ENCODE peak calls at places on chromosomes 7 and 10, in six cellular contexts. One of them, this sample, is unnamed.

GRCh38 chr10:80177781-80178636 is 27.3 kb downstream of the ANXA11 start:
- DNase-seq in activated effector memory CD4-positive, alpha-beta T cell treated with Interleukin-2 at 50 U/mL for 16 hours: no peak
- DNase-seq in Right ventricle myocardium superior: no peak
- DNase-seq in KBM-7: no peak
- DNase-seq in coronary artery: no peak
- DNase-seq in M059J: peak; percentile 24
- DNase-seq in this sample: no peak

GRCh38 chr7:36119005-36119711 is 33.9 kb upstream of the EEPD1 start:
- DNase-seq in KBM-7: peak; percentile 90
- DNase-seq in coronary artery: no peak
- DNase-seq in activated effector memory CD4-positive, alpha-beta T cell treated with Interleukin-2 at 50 U/mL for 16 hours: no peak
- DNase-seq in Right ventricle myocardium superior: no peak
- DNase-seq in M059J: peak; percentile 90
- DNase-seq in this sample: no peak

GRCh38 chr7:30974605-30975256 is 11.0 kb downstream of the GHRHR start:
- DNase-seq in M059J: peak; percentile 65
- DNase-seq in KBM-7: peak; percentile 28
- DNase-seq in coronary artery: peak; percentile 73
- DNase-seq in activated effector memory CD4-positive, alpha-beta T cell treated with Interleukin-2 at 50 U/mL for 16 hours: no peak
- DNase-seq in Right ventricle myocardium superior: peak; percentile 60
- DNase-seq in this sample: peak; percentile 73

GRCh38 chr10:106722524-106722923 is 442.0 kb downstream of the SORCS1 start:
- DNase-seq in KBM-7: no peak
- DNase-seq in Right ventricle myocardium superior: no peak
- DNase-seq in coronary artery: no peak
- DNase-seq in activated effector memory CD4-positive, alpha-beta T cell treated with Interleukin-2 at 50 U/mL for 16 hours: no peak
- DNase-seq in M059J: no peak
- DNase-seq in this sample: no peak

GRCh38 chr10:43683451-43684197 is 34.9 kb upstream of the ZNF32 start:
- DNase-seq in activated effector memory CD4-positive, alpha-beta T cell treated with Interleukin-2 at 50 U/mL for 16 hours: no peak
- DNase-seq in coronary artery: no peak
- DNase-seq in KBM-7: peak; percentile 45
- DNase-seq in Right ventricle myocardium superior: no peak
- DNase-seq in M059J: peak; percentile 31
- DNase-seq in this sample: peak; percentile 26

GRCh38 chr10:128325788-128326187 is 199.6 kb upstream of the MKI67 start:
- DNase-seq in coronary artery: no peak
- DNase-seq in activated effector memory CD4-positive, alpha-beta T cell treated with Interleukin-2 at 50 U/mL for 16 hours: no peak
- DNase-seq in KBM-7: no peak
- DNase-seq in Right ventricle myocardium superior: no peak
- DNase-seq in M059J: no peak
- DNase-seq in this sample: no peak

GRCh38 chr7:22672892-22673637 is 53.9 kb upstream of the IL6 start:
- DNase-seq in Right ventricle myocardium superior: no peak
- DNase-seq in coronary artery: no peak
- DNase-seq in activated effector memory CD4-positive, alpha-beta T cell treated with Interleukin-2 at 50 U/mL for 16 hours: no peak
- DNase-seq in M059J: peak; percentile 81
- DNase-seq in KBM-7: no peak
- DNase-seq in this sample: no peak

GRCh38 chr10:110151871-110152270 is 55.5 kb upstream of the MXI1 start:
- DNase-seq in activated effector memory CD4-positive, alpha-beta T cell treated with Interleukin-2 at 50 U/mL for 16 hours: no peak
- DNase-seq in M059J: no peak
- DNase-seq in KBM-7: no peak
- DNase-seq in Right ventricle myocardium superior: no peak
- DNase-seq in coronary artery: no peak
- DNase-seq in this sample: peak; percentile 29

GRCh38 chr7:106012935-106013439 is 49.9 kb downstream of the CDHR3 start:
- DNase-seq in activated effector memory CD4-positive, alpha-beta T cell treated with Interleukin-2 at 50 U/mL for 16 hours: no peak
- DNase-seq in coronary artery: no peak
- DNase-seq in Right ventricle myocardium superior: no peak
- DNase-seq in KBM-7: no peak
- DNase-seq in M059J: peak; percentile 95
- DNase-seq in this sample: no peak

GRCh38 chr10:5447071-5447470 is 34.7 kb downstream of the NET1 start:
- DNase-seq in M059J: no peak
- DNase-seq in activated effector memory CD4-positive, alpha-beta T cell treated with Interleukin-2 at 50 U/mL for 16 hours: no peak
- DNase-seq in Right ventricle myocardium superior: no peak
- DNase-seq in coronary artery: no peak
- DNase-seq in KBM-7: peak; percentile 33
- DNase-seq in this sample: no peak

GRCh38 chr7:150322833-150323681 is at the start of the genes ACTR3C and LRRC61:
- DNase-seq in KBM-7: peak; percentile 49
- DNase-seq in M059J: no peak
- DNase-seq in activated effector memory CD4-positive, alpha-beta T cell treated with Interleukin-2 at 50 U/mL for 16 hours: peak; percentile 49
- DNase-seq in Right ventricle myocardium superior: peak; percentile 71
- DNase-seq in coronary artery: peak; percentile 67
- DNase-seq in this sample: no peak

GRCh38 chr10:130244031-130244927 is 108.1 kb downstream of the GLRX3 start:
- DNase-seq in Right ventricle myocardium superior: no peak
- DNase-seq in activated effector memory CD4-positive, alpha-beta T cell treated with Interleukin-2 at 50 U/mL for 16 hours: no peak
- DNase-seq in M059J: no peak
- DNase-seq in KBM-7: no peak
- DNase-seq in coronary artery: peak; percentile 58
- DNase-seq in this sample: no peak

GRCh38 chr7:78134256-78134655 is 335.7 kb downstream of the PHTF2 start:
- DNase-seq in activated effector memory CD4-positive, alpha-beta T cell treated with Interleukin-2 at 50 U/mL for 16 hours: no peak
- DNase-seq in coronary artery: no peak
- DNase-seq in KBM-7: peak; percentile 33
- DNase-seq in M059J: peak; percentile 88
- DNase-seq in Right ventricle myocardium superior: no peak
- DNase-seq in this sample: no peak

GRCh38 chr10:104589431-104589830 is 51.7 kb upstream of the SORCS3 start:
- DNase-seq in Right ventricle myocardium superior: no peak
- DNase-seq in M059J: peak; percentile 60
- DNase-seq in KBM-7: no peak
- DNase-seq in activated effector memory CD4-positive, alpha-beta T cell treated with Interleukin-2 at 50 U/mL for 16 hours: no peak
- DNase-seq in coronary artery: no peak
- DNase-seq in this sample: no peak